ENCODE peak calls at places on chromosomes 13 and 19, in eight cellular contexts. C, I, P, X, A, U, G and F are unnamed samples.
A peak's percentile ranks its signal among the peaks of the same experiment; 100 is the strongest.

GRCh38 chr13:22031702-22032286 is 360.9 kb downstream of the FGF9 start:
- DNase-seq in I (no peak), P (no peak), U (no peak), X (no peak), G (no peak), A (no peak), C (no peak), F (no peak)

GRCh38 chr19:3270908-3271307 is 46.4 kb downstream of the CELF5 start:
- DNase-seq in G (peak; percentile 26), P (no peak), X (no peak), U (no peak), C (no peak), I (no peak), A (no peak), F (peak; percentile 72)

GRCh38 chr13:24071423-24072075 is 89.0 kb upstream of the SPATA13 start:
- DNase-seq in I (no peak), C (no peak), P (no peak), A (no peak), X (no peak), U (no peak), G (no peak), F (no peak)

GRCh38 chr19:9936151-9937000 is at the start of gene OLFM2:
- DNase-seq in G (no peak), C (peak; percentile 54), I (no peak), U (no peak), X (peak; percentile 48), A (no peak), P (no peak), F (no peak)

GRCh38 chr13:45325806-45326205 is 15.2 kb downstream of the TPT1 start:
- DNase-seq in P (no peak), G (no peak), I (no peak), X (peak; percentile 57), A (no peak), C (no peak), U (no peak), F (peak; percentile 42)

GRCh38 chr19:3146677-3147100 is 10.9 kb downstream of the GNA15 start:
- DNase-seq in A (no peak), G (no peak), I (no peak), C (no peak), P (no peak), X (no peak), U (no peak), F (no peak)

GRCh38 chr19:4278460-4278901 is 585 bp upstream of the SHD start:
- DNase-seq in P (no peak), G (no peak), C (no peak), X (no peak), I (no peak), A (no peak), U (no peak), F (no peak)

GRCh38 chr13:27607125-27607524 is 13.2 kb downstream of the LNX2 start:
- DNase-seq in U (no peak), X (peak; percentile 14), I (no peak), G (peak; percentile 56), P (no peak), A (no peak), C (no peak), F (no peak)

DNA sequence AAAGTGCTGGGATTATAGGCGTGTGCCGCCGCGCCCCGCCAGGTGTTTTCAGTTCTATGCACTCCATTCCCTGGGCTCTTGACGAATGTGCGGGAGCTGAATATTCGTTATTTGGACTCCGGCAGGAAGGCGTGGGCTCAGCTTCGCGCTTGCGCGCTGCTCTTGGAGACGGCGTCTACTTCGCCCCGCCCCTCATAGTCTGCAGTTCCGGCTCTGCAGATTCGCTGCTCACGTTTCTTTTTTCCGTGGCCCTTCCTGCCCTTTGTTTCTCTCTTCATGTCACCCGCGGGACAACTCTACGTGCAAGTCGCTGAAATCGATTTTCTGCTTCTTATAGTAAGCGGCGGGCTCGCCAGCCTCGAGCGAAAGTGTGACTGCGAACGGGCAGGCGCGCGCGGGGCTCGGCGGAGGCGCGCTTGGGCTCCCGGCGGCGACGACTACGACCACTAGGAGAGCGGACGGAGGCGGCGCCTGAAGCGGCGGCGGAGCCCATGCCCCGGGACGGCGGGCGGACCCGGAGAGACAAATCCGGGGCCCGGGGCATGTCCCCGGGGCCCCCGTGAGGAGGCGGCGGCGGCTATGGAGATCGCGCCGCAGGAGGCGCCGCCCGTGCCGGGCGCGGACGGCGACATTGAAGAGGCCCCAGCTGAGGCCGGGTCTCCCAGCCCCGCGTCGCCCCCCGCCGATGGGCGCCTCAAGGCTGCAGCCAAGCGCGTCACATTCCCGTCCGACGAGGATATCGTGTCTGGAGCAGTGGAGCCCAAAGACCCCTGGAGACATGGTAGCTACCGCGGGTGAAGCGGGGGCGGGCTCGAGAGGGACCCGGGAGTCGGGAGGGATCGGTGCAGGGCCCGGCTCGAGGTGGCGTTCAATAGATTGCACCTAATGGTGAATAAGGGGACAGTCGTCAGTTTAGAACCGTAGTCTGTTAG is at the start of gene PPP1R37:
- DNase-seq in G (peak; percentile 98), A (peak; percentile 98), I (peak; percentile 95), C (peak; percentile 92), P (peak; percentile 90), X (peak; percentile 96), U (peak; percentile 96), F (peak; percentile 83)
- TF ChIP-seq POLR2A in G (peak; percentile 26), A (no peak), I (no peak), C (no peak), P (peak; percentile 14), X (no peak), U (no peak), F (no peak)

GRCh38 chr19:17235618-17236413 is 9.8 kb downstream of the OCEL1 start:
- DNase-seq in G (no peak), X (peak; percentile 82), I (peak; percentile 77), C (peak; percentile 72), A (no peak), P (peak; percentile 50), U (peak; percentile 84), F (no peak)

GRCh38 chr19:17234911-17235617 is 9.0 kb downstream of the OCEL1 start:
- DNase-seq in I (peak; percentile 68), C (peak; percentile 70), U (peak; percentile 80), A (no peak), X (peak; percentile 59), G (no peak), P (peak; percentile 45), F (peak; percentile 65)

GRCh38 chr19:17236414-17236716 is 9.4 kb downstream of the NR2F6 start:
- DNase-seq in I (no peak), G (no peak), C (no peak), A (no peak), U (no peak), P (no peak), X (no peak), F (no peak)

GRCh38 chr19:17237747-17238706 is 7.7 kb downstream of the NR2F6 start:
- DNase-seq in U (no peak), A (no peak), I (no peak), G (no peak), P (no peak), C (no peak), X (no peak), F (no peak)

DNA sequence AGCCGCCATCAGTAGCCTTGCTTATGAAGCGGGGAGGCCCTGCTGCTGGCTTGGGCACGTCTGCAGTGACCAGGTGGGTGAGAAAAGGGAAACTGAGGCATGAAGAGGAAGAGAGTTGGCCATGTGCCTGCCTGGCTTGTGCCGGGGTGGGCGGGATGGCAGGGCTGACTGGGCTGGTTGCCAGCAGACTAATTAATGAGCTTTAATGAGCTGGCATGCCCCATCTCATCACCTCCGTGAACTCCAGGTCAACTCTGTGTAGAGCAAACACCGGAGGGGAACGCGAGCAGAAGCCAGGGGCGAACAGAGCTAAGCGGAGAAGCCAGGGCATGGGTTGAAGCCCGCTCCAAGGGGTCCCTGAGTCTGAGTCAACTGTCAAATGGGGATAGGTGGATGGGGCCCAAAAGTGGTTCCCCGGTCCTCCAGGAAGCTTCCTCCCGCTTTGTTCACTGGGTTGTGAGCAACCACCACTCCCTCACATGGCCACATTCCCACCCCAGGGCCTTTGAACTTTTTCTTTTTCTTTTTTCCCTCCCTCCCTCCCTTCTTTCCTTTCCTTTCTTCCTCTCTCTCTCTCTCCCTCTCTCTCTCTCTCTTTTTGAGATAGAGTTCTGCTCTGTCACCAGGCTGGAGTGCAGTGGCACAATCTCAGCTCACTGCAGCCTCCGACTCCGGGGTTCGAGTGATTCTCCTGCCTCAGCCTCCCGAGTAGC is 8.7 kb downstream of the NR2F6 start:
- DNase-seq in G (no peak), C (no peak), A (no peak), P (no peak), U (no peak), X (no peak), I (no peak), F (no peak)
- TF ChIP-seq POLR2A in G (no peak), C (no peak), A (no peak), P (no peak), U (no peak), X (no peak), I (no peak), F (no peak)

GRCh38 chr19:45527731-45528130 is 20.5 kb downstream of the VASP start:
- DNase-seq in U (no peak), C (no peak), X (no peak), G (no peak), I (no peak), A (no peak), P (no peak), F (no peak)
- TF ChIP-seq POLR2A in U (no peak), C (no peak), X (no peak), G (no peak), I (no peak), A (no peak), P (no peak), F (no peak)

GRCh38 chr19:16074488-16075365 is 1.6 kb upstream of the TPM4 start:
- DNase-seq in P (peak; percentile 32), U (peak; percentile 69), X (no peak), I (no peak), C (no peak), G (no peak), A (no peak), F (no peak)

GRCh38 chr19:16076958-16077611 is 790 bp downstream of the TPM4 start:
- DNase-seq in I (peak; percentile 55), P (peak; percentile 61), G (no peak), X (peak; percentile 46), C (no peak), A (peak; percentile 93), U (peak; percentile 87), F (no peak)

GRCh38 chr19:16078311-16078758 is 2.0 kb downstream of the TPM4 start:
- DNase-seq in U (peak; percentile 80), P (peak; percentile 54), X (no peak), C (peak; percentile 62), A (no peak), I (no peak), G (no peak), F (no peak)

GRCh38 chr19:16075430-16076153 is 703 bp upstream of the TPM4 start:
- DNase-seq in X (no peak), A (no peak), I (no peak), C (no peak), G (no peak), P (peak; percentile 48), U (peak; percentile 74), F (no peak)

DNA sequence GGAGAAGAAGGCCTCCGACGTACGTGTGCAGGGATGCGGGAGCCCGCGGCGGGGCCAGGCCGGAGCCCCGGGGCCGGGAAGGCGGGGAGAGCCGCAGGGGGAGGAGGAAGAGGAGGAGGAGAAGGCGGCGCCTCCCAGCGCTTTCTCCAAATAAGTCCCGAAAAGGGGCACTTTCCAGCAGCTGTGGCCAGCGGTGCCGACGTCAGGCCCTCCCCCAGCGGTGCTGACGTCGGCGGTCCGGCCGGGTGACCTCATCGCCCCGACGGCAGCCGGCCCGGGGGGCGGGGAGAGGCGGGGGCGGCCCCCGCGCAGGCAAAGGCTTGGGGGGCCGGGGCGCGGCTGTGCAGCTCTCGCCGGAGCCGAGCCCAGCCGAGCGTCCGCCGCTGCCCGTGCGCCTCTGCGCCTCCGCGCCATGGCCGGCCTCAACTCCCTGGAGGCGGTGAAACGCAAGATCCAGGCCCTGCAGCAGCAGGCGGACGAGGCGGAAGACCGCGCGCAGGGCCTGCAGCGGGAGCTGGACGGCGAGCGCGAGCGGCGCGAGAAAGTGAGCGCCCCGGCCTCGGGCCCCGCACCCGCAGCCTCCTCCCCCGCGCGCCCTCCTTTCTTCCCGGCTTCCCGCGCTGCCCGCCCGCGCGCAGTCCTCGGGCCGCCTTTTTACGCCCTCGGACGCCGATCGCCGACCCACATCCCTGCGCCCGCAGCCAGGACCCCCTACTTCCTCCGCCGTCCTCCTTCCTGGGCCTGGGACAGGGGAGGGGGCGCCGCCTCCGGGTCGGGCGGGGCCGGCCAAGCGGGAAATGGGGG is at the start of gene TPM4:
- DNase-seq in P (peak; percentile 93), U (peak; percentile 99), A (peak; percentile 99), C (peak; percentile 96), G (peak; percentile 72), I (peak; percentile 84), X (peak; percentile 76), F (peak; percentile 75)
- TF ChIP-seq POLR2A in P (peak; percentile 75), U (peak; percentile 35), A (peak; percentile 51), C (peak; percentile 87), G (peak; percentile 11), I (peak; percentile 17), X (peak; percentile 51), F (peak; percentile 79)